ENCODE peak calls at places on chromosomes 5 and 9, in nine cellular contexts. X is left colon; B is cerebellum; D is hypothalamus; P is RPMI7951; U is coronary artery; V is GM18507; S is stimulated activated naive CD8-positive, alpha-beta T cell treated with anti-CD3 and anti-CD28 coated beads, Interleukin-15, amount 100 ng/mL, for 72 hours; A is SW 1271. T is an unnamed sample.

GRCh38 chr5:79074641-79075040 is 5.1 kb downstream of the BHMT2 start:
- DNase-seq in X (no peak), B (no peak), D (no peak), P (peak; percentile 67), U (no peak), V (no peak), S (no peak), A (no peak), T (no peak)

GRCh38 chr5:155046591-155046990 is 33.0 kb downstream of the KIF4B start:
- DNase-seq in X (no peak), B (no peak), D (no peak), P (no peak), U (no peak), V (no peak), S (no peak), A (no peak), T (no peak)

GRCh38 chr9:85453850-85454249 is 287.9 kb downstream of the AGTPBP1 start:
- DNase-seq in X (no peak), B (no peak), D (no peak), P (no peak), U (no peak), V (no peak), S (no peak), A (no peak), T (no peak)

GRCh38 chr5:157951673-157952373 is 92.9 kb upstream of the CLINT1 start:
- DNase-seq in X (no peak), B (no peak), D (no peak), P (no peak), U (no peak), V (no peak), S (no peak), A (no peak), T (no peak)

GRCh38 chr5:68180286-68181038 is 35.1 kb upstream of the PIK3R1 start:
- DNase-seq in X (peak; percentile 35), B (no peak), D (no peak), P (no peak), U (no peak), V (no peak), S (no peak), A (no peak), T (no peak)

GRCh38 chr5:7392401-7393024 is 3.4 kb upstream of the ADCY2 start:
- DNase-seq in X (no peak), B (no peak), D (peak; percentile 40), P (peak; percentile 27), U (no peak), V (no peak), S (no peak), A (no peak), T (no peak)

GRCh38 chr9:131530546-131530929 is 525 bp downstream of the UCK1 start:
- DNase-seq in X (peak; percentile 55), B (no peak), D (peak; percentile 17), P (peak; percentile 33), U (no peak), V (peak; percentile 52), S (no peak), A (peak; percentile 18), T (no peak)

GRCh38 chr5:160774646-160775313 is 77.2 kb downstream of the ATP10B start:
- DNase-seq in X (no peak), B (no peak), D (peak; percentile 17), P (no peak), U (no peak), V (no peak), S (no peak), A (no peak), T (no peak)

GRCh38 chr9:122402403-122403268 is 31.8 kb downstream of the PTGS1 start:
- DNase-seq in X (no peak), B (no peak), D (no peak), P (peak; percentile 96), U (no peak), V (no peak), S (peak; percentile 52), A (peak; percentile 96), T (no peak)

GRCh38 chr9:83219154-83219923 is 156.4 kb upstream of the RASEF start:
- DNase-seq in X (peak; percentile 88), B (peak; percentile 70), D (peak; percentile 69), P (peak; percentile 72), U (no peak), V (peak; percentile 17), S (peak; percentile 21), A (no peak), T (peak; percentile 85)

GRCh38 chr5:39714036-39714698 is 289.4 kb upstream of the DAB2 start:
- DNase-seq in X (peak; percentile 48), B (peak; percentile 7), D (no peak), P (peak; percentile 42), U (no peak), V (no peak), S (peak; percentile 16), A (peak; percentile 27), T (peak; percentile 54)

GRCh38 chr5:123805300-123805699 is 293.3 kb downstream of the CSNK1G3 start:
- DNase-seq in X (no peak), B (no peak), D (no peak), P (no peak), U (no peak), V (no peak), S (no peak), A (no peak), T (no peak)

GRCh38 chr5:175246242-175246891 is 197.6 kb downstream of the DRD1 start:
- DNase-seq in X (no peak), B (no peak), D (no peak), P (peak; percentile 99), U (no peak), V (no peak), S (peak; percentile 6), A (peak; percentile 93), T (peak; percentile 48)

GRCh38 chr9:87337335-87338074 is 160.2 kb upstream of the DAPK1 start:
- DNase-seq in X (no peak), B (no peak), D (peak; percentile 30), P (peak; percentile 26), U (no peak), V (no peak), S (no peak), A (no peak), T (no peak)

GRCh38 chr9:87324613-87325194 is 173.0 kb upstream of the DAPK1 start:
- DNase-seq in X (no peak), B (peak; percentile 53), D (no peak), P (peak; percentile 42), U (no peak), V (no peak), S (peak; percentile 2), A (peak; percentile 7), T (no peak)

GRCh38 chr5:137201876-137202275 is 297.2 kb downstream of the SPOCK1 start:
- DNase-seq in X (no peak), B (no peak), D (no peak), P (peak; percentile 58), U (no peak), V (no peak), S (no peak), A (no peak), T (no peak)

GRCh38 chr5:17398439-17398838 is 99.6 kb upstream of the TAF11L2 start:
- DNase-seq in X (no peak), B (no peak), D (no peak), P (peak; percentile 95), U (no peak), V (no peak), S (no peak), A (no peak), T (no peak)

GRCh38 chr5:96687812-96688453 is 25.8 kb downstream of the CAST start:
- DNase-seq in X (no peak), B (peak; percentile 30), D (no peak), P (peak; percentile 61), U (no peak), V (no peak), S (no peak), A (no peak), T (no peak)

GRCh38 chr5:33490071-33490665 is 49.4 kb downstream of the TARS1 start:
- DNase-seq in X (no peak), B (no peak), D (no peak), P (no peak), U (no peak), V (no peak), S (no peak), A (no peak), T (no peak)

GRCh38 chr9:95511952-95512750 is 4.6 kb downstream of the PTCH1 start:
- DNase-seq in X (peak; percentile 40), B (no peak), D (peak; percentile 27), P (peak; percentile 54), U (no peak), V (no peak), S (no peak), A (no peak), T (no peak)

GRCh38 chr9:80881946-80882345 is 807.4 kb downstream of the TLE1 start:
- DNase-seq in X (no peak), B (peak; percentile 14), D (no peak), P (no peak), U (no peak), V (no peak), S (no peak), A (no peak), T (no peak)

GRCh38 chr9:91331849-91332248 is 29.9 kb downstream of the AUH start:
- DNase-seq in X (no peak), B (no peak), D (no peak), P (no peak), U (no peak), V (no peak), S (no peak), A (no peak), T (no peak)

GRCh38 chr5:14491505-14491904 is 90.1 kb upstream of the OTULINL start:
- DNase-seq in X (no peak), B (no peak), D (no peak), P (peak; percentile 37), U (no peak), V (no peak), S (no peak), A (no peak), T (no peak)

GRCh38 chr9:126070071-126070470 is 256.6 kb upstream of the MVB12B start:
- DNase-seq in X (no peak), B (no peak), D (no peak), P (no peak), U (no peak), V (no peak), S (no peak), A (no peak), T (no peak)

T was measured in ureter.